ENCODE peak calls at places on chromosomes 16 and 17, in eight cellular contexts. One of them, this sample, is unnamed.

GRCh38 chr16:24671455-24671954 is 57.9 kb upstream of the TNRC6A start:
- DNase-seq in A549: no peak
- DNase-seq in uterus: peak
- DNase-seq in IMR-90: no peak
- DNase-seq in heart left ventricle: no peak
- DNase-seq in lower leg skin: no peak
- DNase-seq in erythroblast: no peak
- DNase-seq in ovary: no peak
- DNase-seq in this sample: no peak

GRCh38 chr16:57590654-57591085 is 37.8 kb upstream of the ADGRG1 start:
- DNase-seq in A549: peak
- DNase-seq in uterus: peak
- DNase-seq in IMR-90: peak
- DNase-seq in heart left ventricle: no peak
- DNase-seq in lower leg skin: no peak
- DNase-seq in erythroblast: no peak
- DNase-seq in ovary: no peak
- DNase-seq in this sample: no peak

GRCh38 chr16:70738083-70738977 is 52.5 kb upstream of the MTSS2 start:
- DNase-seq in A549: peak
- DNase-seq in uterus: peak
- DNase-seq in IMR-90: peak
- DNase-seq in heart left ventricle: peak
- DNase-seq in lower leg skin: no peak
- DNase-seq in erythroblast: peak
- DNase-seq in ovary: peak
- DNase-seq in this sample: no peak

GRCh38 chr17:79927136-79927661 is 88.0 kb upstream of the CBX4 start:
- DNase-seq in A549: no peak
- DNase-seq in uterus: no peak
- DNase-seq in IMR-90: no peak
- DNase-seq in heart left ventricle: no peak
- DNase-seq in lower leg skin: no peak
- DNase-seq in erythroblast: no peak
- DNase-seq in ovary: no peak
- DNase-seq in this sample: no peak

GRCh38 chr16:75679366-75679765 is 2.6 kb upstream of the CPHXL2 start:
- DNase-seq in A549: no peak
- DNase-seq in uterus: no peak
- DNase-seq in IMR-90: no peak
- DNase-seq in heart left ventricle: no peak
- DNase-seq in lower leg skin: no peak
- DNase-seq in erythroblast: no peak
- DNase-seq in ovary: no peak
- DNase-seq in this sample: no peak

GRCh38 chr17:2085648-2085949 is 30.7 kb downstream of the HIC1 start:
- DNase-seq in A549: no peak
- DNase-seq in uterus: peak
- DNase-seq in IMR-90: peak
- DNase-seq in heart left ventricle: no peak
- DNase-seq in lower leg skin: no peak
- DNase-seq in erythroblast: no peak
- DNase-seq in ovary: peak
- DNase-seq in this sample: no peak

GRCh38 chr17:60896996-60897395 is 219.3 kb downstream of the BCAS3 start:
- DNase-seq in A549: no peak
- DNase-seq in uterus: no peak
- DNase-seq in IMR-90: no peak
- DNase-seq in heart left ventricle: no peak
- DNase-seq in lower leg skin: no peak
- DNase-seq in erythroblast: no peak
- DNase-seq in ovary: no peak
- DNase-seq in this sample: no peak

GRCh38 chr16:17803625-17804410 is 333.1 kb upstream of the XYLT1 start:
- DNase-seq in A549: no peak
- DNase-seq in uterus: no peak
- DNase-seq in IMR-90: peak
- DNase-seq in heart left ventricle: no peak
- DNase-seq in lower leg skin: no peak
- DNase-seq in erythroblast: no peak
- DNase-seq in ovary: no peak
- DNase-seq in this sample: no peak

GRCh38 chr16:63466-63865 is 9.0 kb downstream of the RHBDF1 start:
- DNase-seq in A549: no peak
- DNase-seq in uterus: no peak
- DNase-seq in IMR-90: no peak
- DNase-seq in heart left ventricle: no peak
- DNase-seq in lower leg skin: no peak
- DNase-seq in erythroblast: no peak
- DNase-seq in ovary: no peak
- DNase-seq in this sample: no peak

GRCh38 chr16:12289175-12290063 is 312.9 kb downstream of the SNX29 start:
- DNase-seq in A549: no peak
- DNase-seq in uterus: no peak
- DNase-seq in IMR-90: no peak
- DNase-seq in heart left ventricle: no peak
- DNase-seq in lower leg skin: no peak
- DNase-seq in erythroblast: no peak
- DNase-seq in ovary: no peak
- DNase-seq in this sample: no peak

GRCh38 chr17:37643829-37644228 is 583 bp upstream of the DDX52 start:
- DNase-seq in A549: peak
- DNase-seq in uterus: no peak
- DNase-seq in IMR-90: no peak
- DNase-seq in heart left ventricle: no peak
- DNase-seq in lower leg skin: no peak
- DNase-seq in erythroblast: no peak
- DNase-seq in ovary: no peak
- DNase-seq in this sample: no peak

GRCh38 chr16:89502319-89502843 is 5.8 kb upstream of the SPG7 start:
- DNase-seq in A549: peak
- DNase-seq in uterus: no peak
- DNase-seq in IMR-90: no peak
- DNase-seq in heart left ventricle: no peak
- DNase-seq in lower leg skin: no peak
- DNase-seq in erythroblast: no peak
- DNase-seq in ovary: no peak
- DNase-seq in this sample: no peak

GRCh38 chr16:2483160-2483559 is 8.2 kb downstream of the TBC1D24 start:
- DNase-seq in A549: no peak
- DNase-seq in uterus: no peak
- DNase-seq in IMR-90: peak
- DNase-seq in heart left ventricle: peak
- DNase-seq in lower leg skin: no peak
- DNase-seq in erythroblast: no peak
- DNase-seq in ovary: no peak
- DNase-seq in this sample: no peak

GRCh38 chr16:21263640-21264211 is 14.4 kb downstream of the CRYM start:
- DNase-seq in A549: peak
- DNase-seq in uterus: no peak
- DNase-seq in IMR-90: peak
- DNase-seq in heart left ventricle: no peak
- DNase-seq in lower leg skin: no peak
- DNase-seq in erythroblast: peak
- DNase-seq in ovary: no peak
- DNase-seq in this sample: no peak

GRCh38 chr16:68259007-68259406 is 5.3 kb upstream of the SLC7A6 start:
- DNase-seq in A549: no peak
- DNase-seq in uterus: no peak
- DNase-seq in IMR-90: no peak
- DNase-seq in heart left ventricle: no peak
- DNase-seq in lower leg skin: no peak
- DNase-seq in erythroblast: no peak
- DNase-seq in ovary: no peak
- DNase-seq in this sample: no peak

GRCh38 chr16:54545890-54546476 is 259.4 kb upstream of the IRX3 start:
- DNase-seq in A549: no peak
- DNase-seq in uterus: no peak
- DNase-seq in IMR-90: no peak
- DNase-seq in heart left ventricle: no peak
- DNase-seq in lower leg skin: no peak
- DNase-seq in erythroblast: no peak
- DNase-seq in ovary: no peak
- DNase-seq in this sample: no peak

DNA sequence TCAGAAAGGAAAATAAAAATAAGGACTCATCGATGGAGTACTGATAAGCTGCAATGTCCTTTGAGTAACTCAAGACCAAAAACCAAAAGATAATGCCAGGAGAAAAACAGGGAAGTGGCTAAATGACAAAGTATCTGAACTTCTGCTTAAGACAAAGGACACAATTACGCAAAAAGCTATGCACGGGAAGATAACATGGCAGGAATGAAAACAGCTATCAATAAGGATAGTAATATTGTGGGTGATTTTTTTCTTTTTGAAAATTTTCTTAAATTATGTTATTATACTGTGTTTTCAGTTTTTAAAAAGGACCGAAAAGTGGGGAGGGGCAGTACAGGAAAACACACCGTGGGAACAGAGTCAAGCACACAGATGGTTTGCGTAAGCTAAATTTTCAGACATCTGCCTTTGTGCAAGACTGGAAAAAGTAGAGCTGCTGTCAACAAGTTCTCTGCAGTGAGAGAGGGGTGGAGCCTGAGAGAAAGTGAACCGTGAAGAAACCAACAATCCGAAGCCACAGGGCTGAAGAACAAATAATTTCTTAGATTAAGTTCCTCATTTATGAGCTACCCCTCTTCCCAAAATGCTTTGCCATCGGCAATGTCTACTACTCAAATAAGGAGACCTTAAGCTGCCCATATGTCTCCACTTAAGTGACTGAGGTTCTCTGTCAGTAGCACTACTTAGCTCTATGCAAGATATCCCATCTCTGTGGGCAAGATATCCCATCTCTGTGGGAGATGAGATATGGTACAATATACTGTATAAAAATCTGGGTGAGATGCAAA is 99.9 kb upstream of the CORO6 start:
- DNase-seq in A549: no peak
- DNase-seq in uterus: peak
- DNase-seq in IMR-90: peak
- DNase-seq in heart left ventricle: no peak
- DNase-seq in lower leg skin: peak
- DNase-seq in erythroblast: peak
- DNase-seq in ovary: no peak
- DNase-seq in this sample: no peak
- TF ChIP-seq POLR2A in A549: no peak
- TF ChIP-seq POLR2A in uterus: no peak
- TF ChIP-seq POLR2A in IMR-90: no peak
- TF ChIP-seq POLR2A in heart left ventricle: no peak
- TF ChIP-seq POLR2A in lower leg skin: no peak
- TF ChIP-seq POLR2A in erythroblast: no peak
- TF ChIP-seq POLR2A in ovary: no peak
- TF ChIP-seq POLR2A in this sample: no peak

GRCh38 chr16:22374311-22375116 is at the start of gene CDR2:
- DNase-seq in A549: peak
- DNase-seq in uterus: peak
- DNase-seq in IMR-90: peak
- DNase-seq in heart left ventricle: peak
- DNase-seq in lower leg skin: peak
- DNase-seq in erythroblast: peak
- DNase-seq in ovary: peak
- DNase-seq in this sample: peak
- TF ChIP-seq POLR2A in A549: peak
- TF ChIP-seq POLR2A in uterus: peak
- TF ChIP-seq POLR2A in IMR-90: peak
- TF ChIP-seq POLR2A in heart left ventricle: peak
- TF ChIP-seq POLR2A in lower leg skin: no peak
- TF ChIP-seq POLR2A in erythroblast: peak
- TF ChIP-seq POLR2A in ovary: peak
- TF ChIP-seq POLR2A in this sample: peak

DNA sequence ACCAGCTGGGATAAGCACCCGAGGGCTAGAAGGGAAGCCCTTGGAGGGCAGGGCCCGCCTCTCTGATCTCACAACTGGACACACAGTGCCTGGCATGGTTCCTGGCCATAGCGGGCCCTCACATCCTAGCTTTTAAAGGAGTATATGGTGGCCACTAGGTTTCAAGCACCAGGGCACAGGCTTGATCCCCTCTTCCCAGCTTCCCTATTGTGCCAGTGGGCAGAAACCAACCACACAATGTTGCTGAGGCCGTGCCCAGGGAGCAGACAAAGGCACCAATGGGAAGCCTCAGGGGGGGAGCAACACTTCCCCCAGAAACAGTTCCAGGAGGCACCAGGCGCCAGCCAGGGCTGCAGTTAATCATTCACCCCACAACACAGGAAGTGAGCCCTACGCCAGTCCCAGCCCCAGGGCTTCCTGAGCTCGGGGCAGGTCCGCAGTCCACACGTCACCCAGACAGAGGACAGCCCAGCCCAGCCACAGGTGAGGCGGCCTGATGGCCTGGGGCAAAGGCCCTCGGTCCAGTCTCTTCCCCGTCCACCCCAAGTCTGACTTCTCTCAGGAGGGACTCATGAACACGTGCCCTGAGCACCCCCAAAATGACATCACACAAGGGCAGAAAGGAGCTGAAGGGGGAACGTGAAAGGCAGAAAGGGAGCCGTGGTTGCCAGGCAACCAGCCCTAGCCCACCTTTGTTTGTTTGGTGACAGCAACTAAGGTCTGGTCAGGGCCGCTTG is 12.8 kb downstream of the SMIM5 start:
- DNase-seq in A549: peak
- DNase-seq in uterus: peak
- DNase-seq in IMR-90: no peak
- DNase-seq in heart left ventricle: peak
- DNase-seq in lower leg skin: no peak
- DNase-seq in erythroblast: no peak
- DNase-seq in ovary: peak
- DNase-seq in this sample: no peak
- TF ChIP-seq POLR2A in A549: peak
- TF ChIP-seq POLR2A in uterus: no peak
- TF ChIP-seq POLR2A in IMR-90: no peak
- TF ChIP-seq POLR2A in heart left ventricle: no peak
- TF ChIP-seq POLR2A in lower leg skin: no peak
- TF ChIP-seq POLR2A in erythroblast: no peak
- TF ChIP-seq POLR2A in ovary: no peak
- TF ChIP-seq POLR2A in this sample: no peak

DNA sequence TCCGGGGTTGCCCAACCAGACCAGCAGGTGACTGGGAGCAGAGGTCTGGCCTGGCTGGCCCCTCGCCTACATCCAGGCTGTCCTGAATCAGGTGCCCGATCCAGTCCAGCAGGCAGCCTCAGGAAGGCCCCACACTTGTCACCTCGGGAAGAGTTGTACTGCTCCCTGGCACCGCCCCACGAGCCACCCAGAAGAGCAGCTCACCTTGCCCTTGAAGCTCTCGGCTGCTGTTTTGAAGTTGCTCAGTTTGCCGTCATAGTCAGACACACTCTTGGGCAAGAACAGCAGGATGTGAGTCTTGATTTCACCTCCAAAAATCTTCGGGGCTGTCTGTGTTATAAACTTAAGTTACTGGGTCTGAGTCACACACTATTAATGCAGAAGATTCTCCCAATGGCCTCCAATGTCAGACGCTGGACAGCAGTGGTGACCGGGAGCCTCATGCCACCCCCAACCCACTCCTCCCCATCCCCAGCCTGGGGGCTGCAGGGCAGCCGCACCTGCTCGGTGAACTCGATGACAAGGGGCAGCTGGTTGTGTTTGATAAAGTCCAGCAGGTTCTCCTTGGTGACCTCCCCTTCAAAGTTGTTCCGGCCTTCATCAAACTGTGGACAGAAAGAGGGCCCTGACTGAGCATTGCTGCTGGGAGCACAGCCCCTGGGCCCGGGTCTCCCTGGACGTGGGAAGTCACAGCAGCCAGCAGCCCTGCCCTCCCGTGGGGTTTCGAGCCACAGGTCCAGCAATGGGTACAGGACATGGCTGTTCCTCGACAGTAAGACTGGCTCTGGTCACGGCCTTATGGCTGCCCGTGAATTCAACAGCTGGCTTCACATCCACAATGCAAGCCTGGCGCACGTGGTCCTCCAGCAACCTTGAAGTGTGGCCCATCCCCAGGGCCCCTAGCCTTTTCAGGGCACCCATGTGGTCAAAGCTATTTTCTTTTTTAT is 12.2 kb upstream of the PPP1R27 start:
- DNase-seq in A549: no peak
- DNase-seq in uterus: no peak
- DNase-seq in IMR-90: no peak
- DNase-seq in heart left ventricle: no peak
- DNase-seq in lower leg skin: no peak
- DNase-seq in erythroblast: no peak
- DNase-seq in ovary: no peak
- DNase-seq in this sample: no peak
- TF ChIP-seq POLR2A in A549: no peak
- TF ChIP-seq POLR2A in uterus: no peak
- TF ChIP-seq POLR2A in IMR-90: no peak
- TF ChIP-seq POLR2A in heart left ventricle: no peak
- TF ChIP-seq POLR2A in lower leg skin: no peak
- TF ChIP-seq POLR2A in erythroblast: no peak
- TF ChIP-seq POLR2A in ovary: no peak
- TF ChIP-seq POLR2A in this sample: no peak